ENCODE peak calls at places on chromosome 15, in five cellular contexts. R is body of pancreas; J is Karpas-422; C is stimulated activated naive B cell treated with anti-CD40 and anti-IgM and Interleukin-4, amounts not matched to agents 10 μg/mL and 1 μg/mL and 100 μg/mL, for 72 hours; S is DMS79. T is an unnamed sample.

GRCh38 chr15:67210555-67211168 is 43.8 kb downstream of the AAGAB start:
- DNase-seq in R (no peak), J (no peak), C (no peak), S (no peak), T (no peak)

GRCh38 chr15:40793216-40793989 is 13.5 kb upstream of the ZFYVE19 start:
- DNase-seq in R (peak), J (no peak), C (no peak), S (no peak), T (no peak)

GRCh38 chr15:55588070-55588817 is at the start of gene PYGO1:
- DNase-seq in R (peak), J (no peak), C (peak), S (peak), T (no peak)

GRCh38 chr15:70035719-70036077 is 62.0 kb downstream of the TLE3 start:
- DNase-seq in R (no peak), J (peak), C (peak), S (no peak), T (no peak)

GRCh38 chr15:57676578-57676977 is 29.9 kb upstream of the POLR2M start:
- DNase-seq in R (no peak), J (no peak), C (no peak), S (no peak), T (no peak)

GRCh38 chr15:59791646-59792208 is 102.6 kb upstream of the BNIP2 start:
- DNase-seq in R (no peak), J (peak), C (no peak), S (no peak), T (no peak)

GRCh38 chr15:34883633-34884032 is 85.9 kb downstream of the AQR start:
- DNase-seq in R (no peak), J (no peak), C (no peak), S (no peak), T (no peak)

GRCh38 chr15:60444289-60444912 is 34.5 kb downstream of the ICE2 start:
- DNase-seq in R (no peak), J (no peak), C (no peak), S (no peak), T (no peak)

GRCh38 chr15:60708684-60709083 is 229.7 kb upstream of the ICE2 start:
- DNase-seq in R (no peak), J (peak), C (no peak), S (no peak), T (no peak)

GRCh38 chr15:45948226-45948625 is 313.4 kb downstream of the SQOR start:
- DNase-seq in R (no peak), J (no peak), C (no peak), S (no peak), T (no peak)

GRCh38 chr15:29631076-29632070 is 190.9 kb downstream of the TJP1 start:
- DNase-seq in R (peak), J (no peak), C (no peak), S (peak), T (no peak)

T was measured in NCI-H187 treated with DMSO at 0.1 percent for 48 hours.